ENCODE peak calls at places on chromosomes 5 and 9, in seven cellular contexts. L is mammary epithelial cell, D is cardiac fibroblast, E is Calu3, G is fibroblast of the aortic adventitia, U is nephron progenitor cell, C is endothelial cell of umbilical vein. A is an unnamed sample.

GRCh38 chr5:54860321-54860720 is 125.1 kb downstream of the ESM1 start:
- DNase-seq in U (no peak), L (peak), G (no peak), E (no peak), D (peak), C (no peak), A (peak)

GRCh38 chr5:92909545-92909962 is 671.5 kb downstream of the NR2F1-AS1 start:
- DNase-seq in D (peak), G (peak), E (peak), C (peak), L (no peak), U (peak), A (no peak)

GRCh38 chr5:168305281-168305680 is 13.8 kb downstream of the WWC1 start:
- DNase-seq in E (peak), C (no peak), L (no peak), G (no peak), D (no peak), U (no peak), A (no peak)

GRCh38 chr9:15927131-15927530 is 374.3 kb downstream of the CCDC171 start:
- DNase-seq in E (no peak), L (no peak), G (peak), D (peak), U (no peak), C (no peak), A (no peak)

GRCh38 chr5:52840286-52841050 is 52.8 kb downstream of the ITGA1 start:
- DNase-seq in D (peak), C (peak), L (no peak), E (no peak), G (no peak), U (peak), A (no peak)

GRCh38 chr5:145983461-145983860 is 47.1 kb downstream of the SH3RF2 start:
- DNase-seq in L (no peak), G (no peak), E (no peak), D (no peak), C (no peak), U (no peak), A (no peak)

GRCh38 chr9:84238652-84239051 is 101.9 kb downstream of the SLC28A3 start:
- DNase-seq in C (no peak), D (peak), U (no peak), E (no peak), G (no peak), L (peak), A (peak)

GRCh38 chr5:173399846-173400245 is 71.6 kb upstream of the STC2 start:
- DNase-seq in G (peak), L (no peak), C (no peak), E (no peak), D (no peak), U (no peak), A (no peak)

GRCh38 chr5:65808261-65808741 is 86.3 kb downstream of the NLN start:
- DNase-seq in E (no peak), L (no peak), U (no peak), C (no peak), D (no peak), G (peak), A (no peak)

GRCh38 chr5:127878174-127878750 is 175.1 kb downstream of the CCDC192 start:
- DNase-seq in G (peak), L (peak), U (peak), D (peak), E (peak), C (peak), A (peak)

GRCh38 chr5:17438027-17438426 is 60.0 kb upstream of the TAF11L2 start:
- DNase-seq in L (no peak), D (no peak), G (no peak), C (no peak), E (no peak), U (no peak), A (no peak)

GRCh38 chr5:155402927-155403645 is 389.5 kb downstream of the KIF4B start:
- DNase-seq in U (no peak), G (no peak), C (no peak), E (no peak), L (peak), D (no peak), A (peak)

GRCh38 chr5:95771109-95771708 is 40.1 kb downstream of the RHOBTB3 start:
- DNase-seq in C (peak), U (no peak), E (no peak), D (peak), L (peak), G (no peak), A (peak)

GRCh38 chr5:61881821-61882220 is 424.2 kb upstream of the KIF2A start:
- DNase-seq in D (no peak), E (no peak), G (peak), C (no peak), U (no peak), L (peak), A (peak)

GRCh38 chr9:117779760-117780159 is 75.6 kb downstream of the TLR4 start:
- DNase-seq in D (no peak), G (no peak), U (no peak), E (no peak), C (no peak), L (no peak), A (no peak)

GRCh38 chr5:16552666-16553343 is 64.0 kb downstream of the RETREG1 start:
- DNase-seq in L (peak), E (peak), G (peak), D (peak), C (peak), U (peak), A (peak)

GRCh38 chr9:89731262-89731980 is 126.6 kb downstream of the GADD45G start:
- DNase-seq in E (no peak), L (no peak), G (no peak), U (no peak), C (no peak), D (no peak), A (no peak)

GRCh38 chr5:85681871-85682270 is 935.9 kb upstream of the COX7C start:
- DNase-seq in C (no peak), E (no peak), U (no peak), L (no peak), D (no peak), G (no peak), A (no peak)

GRCh38 chr9:89730715-89731114 is 125.9 kb downstream of the GADD45G start:
- DNase-seq in U (peak), D (no peak), C (no peak), L (no peak), G (no peak), E (no peak), A (no peak)

GRCh38 chr5:1734271-1734907 is 65.2 kb downstream of the MRPL36 start:
- DNase-seq in U (no peak), E (no peak), G (no peak), D (no peak), C (no peak), L (no peak), A (no peak)

GRCh38 chr5:40046792-40047191 is 622.0 kb upstream of the DAB2 start:
- DNase-seq in G (peak), E (no peak), D (peak), U (no peak), L (peak), C (peak), A (peak)

GRCh38 chr5:178785999-178786398 is 55.5 kb upstream of the ZNF354A start:
- DNase-seq in E (peak), U (no peak), L (no peak), G (no peak), D (no peak), C (no peak), A (peak)

GRCh38 chr5:107538331-107539162 is 132.2 kb downstream of the EFNA5 start:
- DNase-seq in L (no peak), E (no peak), C (no peak), D (peak), G (no peak), U (no peak), A (no peak)

GRCh38 chr5:123269436-123269835 is 153.8 kb downstream of the CEP120 start:
- DNase-seq in E (no peak), C (no peak), G (no peak), D (no peak), L (no peak), U (no peak), A (no peak)

GRCh38 chr5:57094753-57095683 is 78.8 kb upstream of the GPBP1 start:
- DNase-seq in C (no peak), G (no peak), D (peak), E (peak), U (no peak), L (peak), A (peak)

GRCh38 chr5:2441496-2442180 is 309.8 kb downstream of the IRX2 start:
- DNase-seq in G (no peak), D (no peak), L (no peak), U (no peak), E (no peak), C (no peak), A (no peak)

GRCh38 chr5:146645382-146645781 is 129.4 kb upstream of the GPR151 start:
- DNase-seq in E (no peak), U (peak), L (no peak), C (no peak), D (no peak), G (no peak), A (peak)

GRCh38 chr5:102289251-102289899 is 6.7 kb downstream of the SLCO4C1 start:
- DNase-seq in D (no peak), L (no peak), E (no peak), G (no peak), U (no peak), C (no peak), A (no peak)

GRCh38 chr5:129440424-129440823 is 19.7 kb upstream of the ADAMTS19 start:
- DNase-seq in D (no peak), C (no peak), L (no peak), U (no peak), G (no peak), E (no peak), A (no peak)

GRCh38 chr9:81455417-81455816 is 233.9 kb downstream of the TLE1 start:
- DNase-seq in D (no peak), C (no peak), U (no peak), E (no peak), L (no peak), G (no peak), A (no peak)

GRCh38 chr9:135544981-135545635 is 818 bp upstream of the OBP2A start:
- DNase-seq in G (no peak), U (no peak), D (no peak), L (no peak), C (no peak), E (no peak), A (no peak)

GRCh38 chr9:106745876-106746275 is 117.1 kb upstream of the ZNF462 start:
- DNase-seq in G (no peak), E (no peak), C (no peak), D (no peak), U (no peak), L (no peak), A (no peak)

DNA sequence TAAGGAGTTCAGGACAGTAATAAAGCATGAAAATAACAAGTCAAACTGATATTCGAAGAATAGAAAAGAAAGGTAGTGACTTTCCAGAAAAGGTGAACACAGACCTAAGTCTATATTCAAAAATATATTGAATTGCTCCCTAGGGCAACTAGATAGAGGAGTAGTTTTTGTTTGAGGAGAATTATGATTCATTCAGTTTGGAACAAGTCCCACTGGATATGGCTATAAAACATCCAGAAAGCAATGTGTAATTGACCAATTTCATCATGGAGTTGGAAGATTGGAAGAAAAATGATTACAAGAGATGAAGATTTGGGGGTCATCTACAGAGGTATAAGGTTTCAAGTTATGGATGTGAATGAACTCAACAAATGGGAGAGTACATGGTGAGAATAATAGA is 117.5 kb upstream of the ZNF462 start:
- DNase-seq in U (no peak), E (no peak), C (no peak), G (peak), D (peak), L (peak), A (peak)
- TF ChIP-seq CTCF in U (no peak), E (no peak), C (no peak), G (no peak), D (no peak), L (no peak), A (no peak)

GRCh38 chr9:98399950-98400683 is 144.7 kb upstream of the TBC1D2 start:
- DNase-seq in D (no peak), U (no peak), G (no peak), C (no peak), L (peak), E (no peak), A (no peak)
- TF ChIP-seq CTCF in D (peak), U (no peak), G (peak), C (no peak), L (no peak), E (no peak), A (no peak)

GRCh38 chr5:100424787-100425186 is 110.4 kb upstream of the FAM174A start:
- DNase-seq in U (no peak), E (no peak), L (no peak), G (no peak), C (no peak), D (no peak), A (no peak)

DNA sequence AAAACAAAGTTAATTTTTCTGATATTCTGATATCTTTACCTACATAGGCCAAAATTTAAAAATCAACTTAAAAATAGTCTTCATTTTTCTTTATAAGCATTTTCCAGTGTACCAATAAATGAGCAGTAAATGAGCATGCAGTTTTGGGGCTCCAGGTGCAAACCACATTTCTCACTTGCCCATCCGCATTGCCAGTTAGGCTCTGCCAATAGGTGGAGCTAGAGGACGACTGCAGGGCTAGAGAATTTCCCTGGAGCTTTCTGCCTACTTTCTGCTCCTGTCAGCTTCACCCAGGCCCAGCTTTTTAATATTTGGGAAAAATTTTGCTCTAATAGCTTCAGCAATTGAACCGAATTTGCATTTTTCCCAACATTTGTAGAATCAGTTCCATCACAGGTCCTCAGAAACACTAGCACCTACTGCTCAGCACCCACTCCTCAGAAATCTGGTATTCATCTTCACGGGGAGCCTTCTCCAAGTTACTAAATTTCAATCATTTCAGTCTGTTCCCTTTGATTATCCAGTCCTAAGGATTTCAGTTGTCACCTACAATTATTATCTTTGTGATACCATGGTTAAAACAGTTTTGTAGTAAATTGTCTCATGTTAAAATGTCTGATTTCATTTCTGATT is 104.8 kb upstream of the FAM174A start:
- DNase-seq in U (peak), D (peak), L (peak), C (peak), G (peak), E (peak), A (peak)
- TF ChIP-seq CTCF in U (peak), D (peak), L (peak), C (peak), G (peak), E (peak), A (peak)

GRCh38 chr9:132166599-132166998 is 4.7 kb downstream of the NTNG2 start:
- DNase-seq in L (no peak), C (peak), U (no peak), E (no peak), D (peak), G (no peak), A (no peak)
- TF ChIP-seq CTCF in L (peak), C (peak), U (peak), E (no peak), D (no peak), G (no peak), A (peak)

GRCh38 chr5:30413540-30413939 is 779.9 kb upstream of the CDH6 start:
- DNase-seq in C (no peak), U (no peak), L (no peak), G (peak), D (no peak), E (no peak), A (no peak)
- TF ChIP-seq CTCF in C (no peak), U (no peak), L (no peak), G (peak), D (no peak), E (no peak), A (peak)

GRCh38 chr5:80659111-80659510 is 4.3 kb upstream of the DHFR start:
- DNase-seq in G (peak), E (no peak), L (peak), D (peak), C (no peak), U (no peak), A (peak)

GRCh38 chr5:80654054-80654390 is 430 bp upstream of the MSH3 start:
- DNase-seq in U (no peak), C (peak), G (no peak), E (peak), L (peak), D (no peak), A (peak)

GRCh38 chr5:80654391-80655230 is at the start of the genes DHFR and MSH3:
- DNase-seq in L (peak), G (peak), C (peak), D (peak), E (peak), U (peak), A (peak)

GRCh38 chr5:80655231-80655784 is 525 bp upstream of the DHFR start:
- DNase-seq in C (no peak), L (peak), G (peak), D (no peak), U (no peak), E (no peak), A (peak)

GRCh38 chr5:80656425-80656824 is 1.6 kb upstream of the DHFR start:
- DNase-seq in L (no peak), C (no peak), G (no peak), E (no peak), U (no peak), D (no peak), A (no peak)
- TF ChIP-seq CTCF in L (no peak), C (no peak), G (peak), E (no peak), U (no peak), D (no peak), A (no peak)

GRCh38 chr5:74625742-74626241 is 14.7 kb downstream of the ENC1 start:
- DNase-seq in E (peak), U (no peak), L (peak), C (peak), G (peak), D (peak), A (peak)
- TF ChIP-seq CTCF in E (no peak), U (no peak), L (peak), C (peak), G (no peak), D (peak), A (no peak)

GRCh38 chr9:137804908-137805356 is 72.7 kb upstream of the CACNA1B start:
- DNase-seq in L (peak), G (no peak), C (peak), D (no peak), E (no peak), U (no peak), A (peak)
- TF ChIP-seq CTCF in L (no peak), G (no peak), C (no peak), D (no peak), E (no peak), U (no peak), A (no peak)

GRCh38 chr5:125868035-125868434 is 555.2 kb upstream of the GRAMD2B start:
- DNase-seq in C (no peak), U (no peak), E (no peak), L (peak), D (no peak), G (peak), A (peak)
- TF ChIP-seq CTCF in C (no peak), U (no peak), E (no peak), L (no peak), D (no peak), G (no peak), A (no peak)

GRCh38 chr9:136645903-136646754 is 16.6 kb upstream of the EGFL7 start:
- DNase-seq in G (no peak), U (peak), C (peak), D (peak), E (no peak), L (no peak), A (no peak)
- TF ChIP-seq CTCF in G (peak), U (no peak), C (peak), D (peak), E (no peak), L (no peak), A (no peak)